ENCODE peak calls at places on chromosomes 13 and 19, in five cellular contexts. B, S, X, J and Z are unnamed samples.

GRCh38 chr19:46404039-46404883 is 9.1 kb downstream of the CCDC8 start:
- DNase-seq in X (peak; percentile 35), J (peak; percentile 63), S (peak; percentile 82), B (no peak), Z (no peak)

GRCh38 chr13:112444416-112445399 is 68.6 kb downstream of the SPACA7 start:
- DNase-seq in B (peak; percentile 72), X (peak; percentile 22), J (no peak), S (peak; percentile 48), Z (no peak)

GRCh38 chr13:79988573-79988972 is 352.4 kb downstream of the SPRY2 start:
- DNase-seq in S (no peak), X (peak; percentile 37), J (peak; percentile 51), B (no peak), Z (no peak)

GRCh38 chr13:93455881-93456280 is 229.3 kb downstream of the GPC6 start:
- DNase-seq in B (no peak), X (no peak), J (no peak), S (no peak), Z (no peak)

GRCh38 chr13:23652909-23653726 is 82.9 kb downstream of the TNFRSF19 start:
- DNase-seq in S (no peak), X (no peak), J (no peak), B (no peak), Z (no peak)

GRCh38 chr13:111322916-111323331 is 2.5 kb downstream of the TEX29 start:
- DNase-seq in J (no peak), B (no peak), S (peak; percentile 52), X (peak; percentile 9), Z (no peak)

GRCh38 chr13:98004107-98004506 is 50.6 kb downstream of the IPO5 start:
- DNase-seq in J (no peak), S (no peak), B (no peak), X (no peak), Z (no peak)

GRCh38 chr13:95954266-95954665 is 98.9 kb downstream of the UGGT2 start:
- DNase-seq in B (no peak), J (no peak), S (no peak), X (no peak), Z (no peak)

GRCh38 chr13:73984949-73985691 is 149.1 kb downstream of the KLF12 start:
- DNase-seq in S (no peak), B (no peak), J (no peak), X (no peak), Z (no peak)

GRCh38 chr19:22545751-22546150 is 88.4 kb upstream of the ZNF492 start:
- DNase-seq in X (no peak), J (peak; percentile 12), B (no peak), S (no peak), Z (no peak)

GRCh38 chr19:42079886-42080763 is 4.2 kb downstream of the ZNF574 start:
- DNase-seq in X (no peak), J (no peak), S (no peak), B (no peak), Z (no peak)
- H3K4me3 ChIP-seq in X (no peak overlapping the region), J (no peak overlapping the region), S (no peak overlapping the region), B (no peak overlapping the region), Z (no peak overlapping the region)

DNA sequence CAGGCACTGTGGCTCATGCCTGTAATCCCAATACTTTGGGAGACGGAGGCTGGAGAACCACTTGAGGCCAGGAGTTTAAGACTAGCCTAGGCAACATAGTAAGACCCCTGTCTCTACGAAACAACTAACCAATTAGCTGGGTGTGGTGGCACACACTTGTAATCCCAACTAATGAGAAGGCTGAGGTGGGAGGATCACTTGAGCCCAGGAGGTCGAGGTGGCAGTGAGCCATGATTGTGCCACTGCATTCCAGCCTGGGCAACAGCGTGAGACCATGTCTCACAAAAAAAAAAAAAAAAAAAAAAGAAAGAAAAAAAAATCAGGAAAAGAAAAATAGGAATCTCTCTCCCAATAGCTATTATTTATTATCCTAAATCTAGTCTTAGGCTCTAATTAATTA is 56.8 kb upstream of the UBAC2 start:
- DNase-seq in B (no peak), J (no peak), X (no peak), S (no peak), Z (no peak)
- TF ChIP-seq EP300 in B (no peak), J (no peak), X (no peak), S (no peak), Z (no peak)

GRCh38 chr19:38842439-38843174 is 7.2 kb downstream of the HNRNPL start:
- DNase-seq in B (no peak), S (no peak), X (no peak), J (peak; percentile 60), Z (no peak)
- H3K27ac ChIP-seq in B (no peak overlapping the region), S (no peak overlapping the region), X (peak overlapping the region; percentile 72), J (peak overlapping the region; percentile 22), Z (peak overlapping the region; percentile 10)

DNA sequence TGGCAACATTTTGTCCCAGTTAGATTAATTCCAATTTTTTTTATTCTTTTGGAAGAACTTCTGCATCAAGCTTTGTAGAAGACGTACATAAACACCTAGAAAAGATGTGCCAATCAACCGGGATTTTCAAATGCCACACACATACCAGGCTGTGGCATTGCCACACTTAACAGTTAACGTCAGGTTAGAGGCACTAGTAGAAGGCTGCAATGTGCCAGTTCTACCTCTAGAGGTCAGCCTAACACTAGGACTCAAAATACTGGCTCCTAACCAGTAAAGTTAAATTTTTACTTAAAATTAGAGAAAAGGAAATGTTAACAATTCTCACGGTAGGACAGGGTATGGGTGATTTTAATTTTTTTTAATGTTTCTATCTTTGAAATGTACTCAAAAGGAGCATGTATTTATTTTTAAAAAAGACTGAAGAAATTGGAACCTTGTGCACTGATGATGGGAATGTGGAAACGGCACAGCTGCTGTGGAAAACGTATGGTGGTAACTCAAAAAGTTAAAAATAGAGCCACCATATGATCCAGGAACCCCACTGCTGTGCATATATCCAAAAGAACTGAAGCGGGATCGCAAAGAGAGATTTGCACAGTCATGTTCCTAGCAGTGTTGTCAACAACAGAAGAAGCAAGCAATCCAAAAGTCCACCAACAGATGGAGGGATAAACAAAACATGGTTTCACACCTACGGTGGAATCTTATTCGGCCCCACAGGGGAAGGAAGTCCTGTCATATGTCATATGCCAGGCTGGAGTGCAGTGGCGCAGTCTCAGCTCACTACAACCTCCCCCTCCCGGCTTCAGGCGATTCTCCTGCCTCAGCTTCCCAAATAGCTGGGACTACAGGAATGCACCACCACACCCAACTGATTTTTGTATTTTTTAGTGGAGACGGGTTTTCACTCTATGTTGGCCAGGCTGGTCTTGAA is 30.3 kb downstream of the CRYL1 start:
- DNase-seq in J (peak; percentile 73), B (no peak), S (no peak), X (peak; percentile 65), Z (peak; percentile 63)
- H3K4me3 ChIP-seq in J (no peak overlapping the region), B (peak overlapping the region; percentile 18), S (no peak overlapping the region), X (no peak overlapping the region), Z (no peak overlapping the region)

GRCh38 chr13:82248713-82249112 is 1633.6 kb downstream of the SLITRK1 start:
- DNase-seq in X (no peak), J (no peak), B (no peak), S (no peak), Z (no peak)
- TF ChIP-seq EP300 in X (no peak), J (no peak), B (no peak), S (no peak), Z (no peak)

DNA sequence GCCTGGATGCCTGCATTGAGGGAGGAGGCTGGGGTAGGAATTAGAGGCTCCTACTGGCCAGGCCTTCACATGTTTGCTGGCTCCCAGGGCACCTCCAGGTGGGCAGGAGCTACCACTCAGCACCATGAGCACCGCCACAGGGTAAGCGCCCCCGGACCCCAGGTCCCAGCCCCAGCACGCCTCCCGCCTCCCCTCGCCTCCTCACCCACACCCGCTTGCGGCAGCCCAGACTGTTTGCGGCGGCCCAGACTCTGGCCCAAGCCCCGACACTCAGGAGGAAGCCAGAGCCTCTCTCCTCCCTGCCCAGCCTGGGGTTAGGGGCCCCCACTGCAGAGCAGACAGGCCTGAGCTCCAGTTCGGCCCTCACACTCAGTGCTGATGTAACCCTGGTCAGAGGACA is 652 bp downstream of the EPS8L1 start:
- DNase-seq in J (no peak), B (no peak), X (no peak), S (no peak), Z (no peak)
- H3K27ac ChIP-seq in J (no peak overlapping the region), B (no peak overlapping the region), X (peak overlapping the region; percentile 64), S (no peak overlapping the region), Z (no peak overlapping the region)

DNA sequence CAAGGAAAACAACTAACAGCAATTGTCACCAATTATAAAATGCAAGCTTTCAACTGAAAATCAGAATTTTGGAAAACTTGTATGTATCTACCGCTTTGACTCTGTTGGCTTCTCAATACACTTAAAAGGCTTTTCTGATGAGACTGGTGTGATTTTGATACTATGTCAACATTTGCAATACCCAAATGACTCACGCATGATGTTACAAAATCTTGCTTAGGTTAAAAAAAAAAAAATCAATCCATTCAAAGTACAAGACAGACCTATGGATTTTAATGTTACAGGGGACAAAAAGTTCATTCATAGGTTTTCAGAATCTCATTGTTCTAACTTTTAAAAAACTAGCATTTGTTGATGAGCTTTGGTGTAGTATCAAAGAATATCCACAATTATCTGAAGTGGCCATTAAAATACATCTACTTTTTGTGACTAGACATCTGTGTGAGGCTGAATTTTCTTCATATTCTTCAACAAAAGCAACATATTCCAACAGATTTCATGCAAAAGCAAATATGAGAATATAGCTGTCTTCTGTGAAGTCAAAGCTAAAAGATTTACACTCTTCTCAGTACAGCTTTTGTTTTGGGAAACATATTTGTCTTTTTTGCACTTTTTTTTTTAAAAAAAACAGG is 10.7 kb downstream of the ELF1 start:
- DNase-seq in X (no peak), B (no peak), J (no peak), S (no peak), Z (no peak)
- H3K4me3 ChIP-seq in X (no peak overlapping the region), B (no peak overlapping the region), J (no peak overlapping the region), S (no peak overlapping the region), Z (no peak overlapping the region)